ENCODE peak calls at places on chromosomes 1 and 21, in four cellular contexts. One of them, this sample, is unnamed.

GRCh38 chr21:42466700-42467612 is 29.1 kb downstream of the RSPH1 start:
- DNase-seq in esophagus muscularis mucosa: no peak
- DNase-seq in HCT116: peak; percentile 23
- DNase-seq in sigmoid colon: no peak
- DNase-seq in this sample: peak; percentile 29

GRCh38 chr1:101259744-101260148 is 22.9 kb downstream of the S1PR1 start:
- DNase-seq in sigmoid colon: no peak
- DNase-seq in HCT116: no peak
- DNase-seq in esophagus muscularis mucosa: no peak
- DNase-seq in this sample: no peak

GRCh38 chr1:98662354-98662665 is 789 bp downstream of the SNX7 start:
- DNase-seq in esophagus muscularis mucosa: no peak
- DNase-seq in HCT116: no peak
- DNase-seq in sigmoid colon: no peak
- DNase-seq in this sample: no peak

GRCh38 chr21:29939859-29940245 is at the start of gene GRIK1:
- DNase-seq in sigmoid colon: no peak
- DNase-seq in HCT116: no peak
- DNase-seq in esophagus muscularis mucosa: no peak
- DNase-seq in this sample: peak; percentile 5

GRCh38 chr1:19957779-19958178 is 21.6 kb downstream of the PLA2G2A start:
- DNase-seq in sigmoid colon: no peak
- DNase-seq in esophagus muscularis mucosa: no peak
- DNase-seq in HCT116: no peak
- DNase-seq in this sample: no peak

GRCh38 chr1:14881775-14882672 is 271.5 kb upstream of the TMEM51 start:
- DNase-seq in esophagus muscularis mucosa: no peak
- DNase-seq in sigmoid colon: no peak
- DNase-seq in HCT116: no peak
- DNase-seq in this sample: no peak

GRCh38 chr1:26378088-26378878 is 5.7 kb upstream of the ZNF683 start:
- DNase-seq in HCT116: no peak
- DNase-seq in esophagus muscularis mucosa: no peak
- DNase-seq in sigmoid colon: peak; percentile 43
- DNase-seq in this sample: no peak

GRCh38 chr1:203340112-203340804 is 10.7 kb downstream of the FMOD start:
- DNase-seq in esophagus muscularis mucosa: no peak
- DNase-seq in HCT116: peak; percentile 76
- DNase-seq in sigmoid colon: peak; percentile 89
- DNase-seq in this sample: peak; percentile 85

GRCh38 chr21:44551290-44552015 is at the start of gene KRTAP10-2:
- DNase-seq in sigmoid colon: no peak
- DNase-seq in HCT116: no peak
- DNase-seq in esophagus muscularis mucosa: peak; percentile 53
- DNase-seq in this sample: no peak

GRCh38 chr1:155080250-155081228 is 1.9 kb downstream of the EFNA3 start:
- DNase-seq in esophagus muscularis mucosa: no peak
- DNase-seq in HCT116: no peak
- DNase-seq in sigmoid colon: peak; percentile 62
- DNase-seq in this sample: no peak

GRCh38 chr1:69569281-69569970 is 1.7 kb downstream of the LRRC7 start:
- DNase-seq in sigmoid colon: no peak
- DNase-seq in HCT116: no peak
- DNase-seq in esophagus muscularis mucosa: no peak
- DNase-seq in this sample: no peak

GRCh38 chr1:226937940-226938725 is 2.0 kb upstream of the COQ8A start:
- DNase-seq in HCT116: no peak
- DNase-seq in esophagus muscularis mucosa: no peak
- DNase-seq in sigmoid colon: no peak
- DNase-seq in this sample: no peak

GRCh38 chr1:234406871-234407270 is 33.6 kb downstream of the COA6 start:
- DNase-seq in sigmoid colon: no peak
- DNase-seq in HCT116: no peak
- DNase-seq in esophagus muscularis mucosa: no peak
- DNase-seq in this sample: no peak
- H3K27ac ChIP-seq in sigmoid colon: no peak overlapping the region
- H3K27ac ChIP-seq in HCT116: no peak overlapping the region
- H3K27ac ChIP-seq in esophagus muscularis mucosa: no peak overlapping the region
- H3K27ac ChIP-seq in this sample: no peak overlapping the region

GRCh38 chr1:30753660-30754123 is 3.9 kb downstream of the LAPTM5 start:
- DNase-seq in sigmoid colon: no peak
- DNase-seq in esophagus muscularis mucosa: no peak
- DNase-seq in HCT116: no peak
- DNase-seq in this sample: no peak
- TF ChIP-seq POLR2AphosphoS5 in sigmoid colon: peak; percentile 40
- TF ChIP-seq POLR2AphosphoS5 in esophagus muscularis mucosa: no peak
- TF ChIP-seq POLR2AphosphoS5 in HCT116: no peak
- TF ChIP-seq POLR2AphosphoS5 in this sample: no peak

GRCh38 chr1:21439345-21439720 is 604 bp upstream of the NBPF3 start:
- DNase-seq in HCT116: no peak
- DNase-seq in sigmoid colon: no peak
- DNase-seq in esophagus muscularis mucosa: no peak
- DNase-seq in this sample: no peak

GRCh38 chr1:21436488-21437340 is 3.2 kb upstream of the NBPF3 start:
- DNase-seq in esophagus muscularis mucosa: no peak
- DNase-seq in sigmoid colon: no peak
- DNase-seq in HCT116: no peak
- DNase-seq in this sample: no peak

GRCh38 chr1:21435646-21436487 is 4.1 kb upstream of the NBPF3 start:
- DNase-seq in HCT116: no peak
- DNase-seq in sigmoid colon: no peak
- DNase-seq in esophagus muscularis mucosa: no peak
- DNase-seq in this sample: no peak

GRCh38 chr1:21437341-21437640 is 2.6 kb upstream of the NBPF3 start:
- DNase-seq in sigmoid colon: no peak
- DNase-seq in HCT116: no peak
- DNase-seq in esophagus muscularis mucosa: no peak
- DNase-seq in this sample: no peak

GRCh38 chr1:21439721-21440629 is at the start of gene NBPF3:
- DNase-seq in HCT116: peak; percentile 78
- DNase-seq in esophagus muscularis mucosa: peak; percentile 96
- DNase-seq in sigmoid colon: peak; percentile 94
- DNase-seq in this sample: peak; percentile 93
- TF ChIP-seq POLR2A in HCT116: peak; percentile 76
- TF ChIP-seq POLR2A in esophagus muscularis mucosa: peak; percentile 8
- TF ChIP-seq POLR2A in sigmoid colon: no peak
- TF ChIP-seq POLR2A in this sample: peak; percentile 84

GRCh38 chr1:167099851-167100250 is 6.0 kb downstream of the STYXL2 start:
- DNase-seq in esophagus muscularis mucosa: no peak
- DNase-seq in HCT116: no peak
- DNase-seq in sigmoid colon: no peak
- DNase-seq in this sample: no peak

GRCh38 chr1:167105150-167105840 is 11.4 kb downstream of the STYXL2 start:
- DNase-seq in HCT116: no peak
- DNase-seq in sigmoid colon: no peak
- DNase-seq in esophagus muscularis mucosa: no peak
- DNase-seq in this sample: no peak

GRCh38 chr1:167101754-167102153 is 7.9 kb downstream of the STYXL2 start:
- DNase-seq in esophagus muscularis mucosa: no peak
- DNase-seq in sigmoid colon: no peak
- DNase-seq in HCT116: no peak
- DNase-seq in this sample: no peak

GRCh38 chr1:167103236-167103894 is 9.5 kb downstream of the STYXL2 start:
- DNase-seq in esophagus muscularis mucosa: no peak
- DNase-seq in HCT116: no peak
- DNase-seq in sigmoid colon: no peak
- DNase-seq in this sample: no peak

GRCh38 chr1:167100730-167101129 is 6.9 kb downstream of the STYXL2 start:
- DNase-seq in esophagus muscularis mucosa: no peak
- DNase-seq in HCT116: no peak
- DNase-seq in sigmoid colon: no peak
- DNase-seq in this sample: no peak
- H3K27ac ChIP-seq in esophagus muscularis mucosa: no peak overlapping the region
- H3K27ac ChIP-seq in HCT116: no peak overlapping the region
- H3K27ac ChIP-seq in sigmoid colon: no peak overlapping the region
- H3K27ac ChIP-seq in this sample: no peak overlapping the region

DNA sequence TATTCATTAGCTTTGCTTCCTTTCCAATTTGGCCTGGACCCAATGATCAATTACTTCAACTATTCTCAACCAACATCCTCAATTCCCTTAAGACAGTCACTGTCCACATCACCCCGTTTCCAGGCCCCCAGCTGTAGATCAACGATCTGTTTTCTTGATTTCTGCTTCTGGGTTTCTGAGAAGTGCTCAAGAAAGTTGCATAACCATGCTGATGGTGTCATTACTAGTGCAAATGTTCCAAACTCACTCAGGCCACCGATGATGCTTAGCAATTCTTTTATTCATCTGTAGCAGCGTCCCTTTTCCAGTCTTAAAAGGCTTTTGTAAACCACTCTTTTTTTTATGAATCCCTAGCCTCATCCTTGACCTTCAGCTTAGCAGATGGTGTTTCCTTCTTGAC is 155.8 kb upstream of the PTGFR start:
- DNase-seq in sigmoid colon: no peak
- DNase-seq in esophagus muscularis mucosa: no peak
- DNase-seq in HCT116: no peak
- DNase-seq in this sample: no peak
- TF ChIP-seq POLR2AphosphoS5 in sigmoid colon: no peak
- TF ChIP-seq POLR2AphosphoS5 in esophagus muscularis mucosa: no peak
- TF ChIP-seq POLR2AphosphoS5 in HCT116: no peak
- TF ChIP-seq POLR2AphosphoS5 in this sample: no peak

GRCh38 chr1:201019321-201019977 is 4.1 kb downstream of the KIF21B start:
- DNase-seq in HCT116: peak; percentile 49
- DNase-seq in esophagus muscularis mucosa: no peak
- DNase-seq in sigmoid colon: no peak
- DNase-seq in this sample: no peak
- TF ChIP-seq POLR2A in HCT116: no peak
- TF ChIP-seq POLR2A in esophagus muscularis mucosa: no peak
- TF ChIP-seq POLR2A in sigmoid colon: no peak
- TF ChIP-seq POLR2A in this sample: no peak

GRCh38 chr1:6924891-6925290 is 139.6 kb downstream of the CAMTA1 start:
- DNase-seq in sigmoid colon: no peak
- DNase-seq in esophagus muscularis mucosa: no peak
- DNase-seq in HCT116: no peak
- DNase-seq in this sample: no peak
- H3K27ac ChIP-seq in sigmoid colon: no peak overlapping the region
- H3K27ac ChIP-seq in esophagus muscularis mucosa: no peak overlapping the region
- H3K27ac ChIP-seq in HCT116: no peak overlapping the region
- H3K27ac ChIP-seq in this sample: no peak overlapping the region

GRCh38 chr1:147168626-147169058 is 3.6 kb downstream of the PRKAB2 start:
- DNase-seq in esophagus muscularis mucosa: no peak
- DNase-seq in HCT116: no peak
- DNase-seq in sigmoid colon: no peak
- DNase-seq in this sample: no peak
- TF ChIP-seq POLR2AphosphoS5 in esophagus muscularis mucosa: no peak
- TF ChIP-seq POLR2AphosphoS5 in HCT116: no peak
- TF ChIP-seq POLR2AphosphoS5 in sigmoid colon: no peak
- TF ChIP-seq POLR2AphosphoS5 in this sample: no peak

GRCh38 chr1:231052777-231053176 is 12.7 kb upstream of the FAM89A start:
- DNase-seq in HCT116: no peak
- DNase-seq in sigmoid colon: no peak
- DNase-seq in esophagus muscularis mucosa: no peak
- DNase-seq in this sample: no peak

GRCh38 chr1:231053493-231054162 is 13.6 kb upstream of the FAM89A start:
- DNase-seq in sigmoid colon: no peak
- DNase-seq in esophagus muscularis mucosa: no peak
- DNase-seq in HCT116: no peak
- DNase-seq in this sample: peak; percentile 14

GRCh38 chr1:231058416-231059109 is 18.5 kb upstream of the FAM89A start:
- DNase-seq in esophagus muscularis mucosa: no peak
- DNase-seq in sigmoid colon: no peak
- DNase-seq in HCT116: no peak
- DNase-seq in this sample: no peak

GRCh38 chr1:231057410-231057809 is 17.4 kb upstream of the FAM89A start:
- DNase-seq in sigmoid colon: no peak
- DNase-seq in esophagus muscularis mucosa: no peak
- DNase-seq in HCT116: no peak
- DNase-seq in this sample: no peak

GRCh38 chr1:231055271-231055670 is 15.2 kb upstream of the FAM89A start:
- DNase-seq in sigmoid colon: no peak
- DNase-seq in HCT116: no peak
- DNase-seq in esophagus muscularis mucosa: no peak
- DNase-seq in this sample: no peak
- TF ChIP-seq POLR2A in sigmoid colon: no peak
- TF ChIP-seq POLR2A in HCT116: no peak
- TF ChIP-seq POLR2A in esophagus muscularis mucosa: no peak
- TF ChIP-seq POLR2A in this sample: no peak

GRCh38 chr1:23544444-23545389 is 13.7 kb upstream of the E2F2 start:
- DNase-seq in sigmoid colon: peak; percentile 89
- DNase-seq in HCT116: no peak
- DNase-seq in esophagus muscularis mucosa: no peak
- DNase-seq in this sample: peak; percentile 76
- H3K27ac ChIP-seq in sigmoid colon: no peak overlapping the region
- H3K27ac ChIP-seq in HCT116: no peak overlapping the region
- H3K27ac ChIP-seq in esophagus muscularis mucosa: no peak overlapping the region
- H3K27ac ChIP-seq in this sample: no peak overlapping the region